ENCODE peak calls at places on chromosome 3, in ten cellular contexts. F is effector CD4-positive, alpha-beta T cell; C is GM12891; L is activated CD8-positive, alpha-beta memory T cell treated with anti-CD3 and anti-CD28 coated beads, Interleukin-2, amount 50 U/mL, for 48 hours; X is fibroblast of lung; I is memory B cell; N is GM04504; R is hippocampal formation; G is brain microvascular endothelial cell; W is RPMI8226. B is an unnamed sample.

GRCh38 chr3:123421353-123422174 is 27.3 kb downstream of the ADCY5 start:
- DNase-seq in F (no peak), C (no peak), L (no peak), X (peak; percentile 37), I (no peak), N (no peak), R (no peak), G (peak; percentile 11), W (peak; percentile 89), B (no peak)

GRCh38 chr3:32577621-32578556 is 7.2 kb upstream of the DYNC1LI1 start:
- DNase-seq in F (no peak), C (peak; percentile 39), L (no peak), X (no peak), I (peak; percentile 37), N (peak; percentile 50), R (peak; percentile 44), G (no peak), W (peak; percentile 76), B (peak; percentile 72)

GRCh38 chr3:128554465-128555097 is 61.6 kb upstream of the GATA2 start:
- DNase-seq in F (no peak), C (no peak), L (no peak), X (no peak), I (no peak), N (no peak), R (no peak), G (no peak), W (no peak), B (no peak)

GRCh38 chr3:63613561-63613960 is 38.9 kb upstream of the SNTN start:
- DNase-seq in F (no peak), C (no peak), L (no peak), X (peak; percentile 82), I (no peak), N (peak; percentile 41), R (no peak), G (no peak), W (no peak), B (no peak)

GRCh38 chr3:148077318-148077923 is 620.3 kb upstream of the AGTR1 start:
- DNase-seq in F (no peak), C (no peak), L (no peak), X (peak; percentile 16), I (no peak), N (no peak), R (no peak), G (no peak), W (peak; percentile 13), B (no peak)

GRCh38 chr3:56806407-56806806 is 4.7 kb upstream of the ARHGEF3 start:
- DNase-seq in F (no peak), C (no peak), L (no peak), X (no peak), I (no peak), N (no peak), R (peak; percentile 48), G (no peak), W (no peak), B (no peak)

GRCh38 chr3:67018789-67019525 is 20.9 kb downstream of the KBTBD8 start:
- DNase-seq in F (no peak), C (no peak), L (no peak), X (no peak), I (no peak), N (no peak), R (no peak), G (no peak), W (no peak), B (peak; percentile 27)

GRCh38 chr3:127694467-127695215 is 21.9 kb downstream of the ABTB1 start:
- DNase-seq in F (peak; percentile 33), C (no peak), L (no peak), X (peak; percentile 11), I (no peak), N (no peak), R (no peak), G (no peak), W (peak; percentile 44), B (no peak)

GRCh38 chr3:133691410-133692107 is 29.8 kb upstream of the TOPBP1 start:
- DNase-seq in F (no peak), C (no peak), L (no peak), X (no peak), I (no peak), N (no peak), R (no peak), G (peak; percentile 7), W (no peak), B (no peak)

GRCh38 chr3:126100688-126101301 is 16.9 kb upstream of the SLC41A3 start:
- DNase-seq in F (no peak), C (peak; percentile 59), L (peak; percentile 17), X (peak; percentile 86), I (no peak), N (no peak), R (no peak), G (no peak), W (no peak), B (peak; percentile 56)

GRCh38 chr3:116445291-116445841 is at the start of gene LSAMP:
- DNase-seq in F (no peak), C (no peak), L (no peak), X (peak; percentile 52), I (no peak), N (no peak), R (peak; percentile 80), G (no peak), W (no peak), B (no peak)

GRCh38 chr3:46742992-46743391 is 25.3 kb upstream of the PRSS50 start:
- DNase-seq in F (no peak), C (no peak), L (no peak), X (no peak), I (no peak), N (no peak), R (no peak), G (no peak), W (no peak), B (no peak)

GRCh38 chr3:171334465-171334811 is 125.8 kb downstream of the TNIK start:
- DNase-seq in F (no peak), C (no peak), L (no peak), X (peak; percentile 61), I (no peak), N (no peak), R (no peak), G (no peak), W (no peak), B (no peak)

B was measured in GM10248.